ENCODE peak calls at places on chromosomes 2 and 18, in four cellular contexts. One of them, this sample, is unnamed.

GRCh38 chr2:229463941-229464340 is 192.9 kb upstream of the PID1 start:
- DNase-seq in mucosa of descending colon: no peak
- DNase-seq in endothelial cell: no peak
- DNase-seq in T follicular helper cell: no peak
- DNase-seq in this sample: no peak

GRCh38 chr2:198788676-198789075 is 669.1 kb downstream of the SATB2 start:
- DNase-seq in endothelial cell: no peak
- DNase-seq in T follicular helper cell: no peak
- DNase-seq in mucosa of descending colon: no peak
- DNase-seq in this sample: no peak

GRCh38 chr2:241863021-241863954 is 4.6 kb upstream of the PDCD1 start:
- DNase-seq in mucosa of descending colon: no peak
- DNase-seq in T follicular helper cell: no peak
- DNase-seq in endothelial cell: no peak
- DNase-seq in this sample: peak

GRCh38 chr2:200305797-200306718 is at the start of gene SPATS2L:
- DNase-seq in mucosa of descending colon: peak
- DNase-seq in endothelial cell: peak
- DNase-seq in T follicular helper cell: peak
- DNase-seq in this sample: peak

GRCh38 chr2:148642891-148643416 is 1.6 kb upstream of the EPC2 start:
- DNase-seq in endothelial cell: no peak
- DNase-seq in mucosa of descending colon: peak
- DNase-seq in T follicular helper cell: no peak
- DNase-seq in this sample: peak

GRCh38 chr2:98907966-98908905 is 27.8 kb downstream of the CRACDL start:
- DNase-seq in mucosa of descending colon: no peak
- DNase-seq in T follicular helper cell: no peak
- DNase-seq in endothelial cell: no peak
- DNase-seq in this sample: no peak

GRCh38 chr2:138207531-138207930 is 243.3 kb downstream of the HNMT start:
- DNase-seq in T follicular helper cell: no peak
- DNase-seq in endothelial cell: no peak
- DNase-seq in mucosa of descending colon: no peak
- DNase-seq in this sample: no peak

GRCh38 chr18:61893304-61893970 is 630 bp upstream of the RNF152 start:
- DNase-seq in T follicular helper cell: no peak
- DNase-seq in mucosa of descending colon: peak
- DNase-seq in endothelial cell: peak
- DNase-seq in this sample: peak

GRCh38 chr2:174981336-174981735 is 23.8 kb downstream of the CHN1 start:
- DNase-seq in T follicular helper cell: no peak
- DNase-seq in endothelial cell: no peak
- DNase-seq in mucosa of descending colon: no peak
- DNase-seq in this sample: no peak